ENCODE peak calls at places on chromosomes 4 and X, in ten cellular contexts. O is activated CD4-positive, CD25-positive, alpha-beta regulatory T cell; G is fibroblast of the conjunctiva; I is stimulated activated CD4-positive, alpha-beta T cell treated with anti-CD3 and anti-CD28 coated beads, Interleukin-4, amount 100 ng/mL, for 1 hour; A is NCI-H1092; S is HS-5; B is stimulated activated CD8-positive, alpha-beta memory T cell treated with anti-CD3 and anti-CD28 coated beads, Interleukin-2, amount 100 ng/mL, for 48 hours; X is H54; L is left ventricle myocardium inferior; T is T-cell. E is an unnamed sample.

GRCh38 chrX:130167040-130167439 is 1.4 kb upstream of the AIFM1 start:
- DNase-seq in L (no peak), I (no peak), A (no peak), X (no peak), T (no peak), G (no peak), B (no peak), O (no peak), S (no peak), E (no peak)

GRCh38 chrX:154349359-154349935 is 25.0 kb downstream of the FLNA start:
- DNase-seq in O (no peak), S (no peak), G (no peak), B (no peak), T (no peak), A (no peak), I (no peak), X (no peak), L (no peak), E (no peak)

GRCh38 chr4:2341261-2341841 is 77.1 kb downstream of the ZFYVE28 start:
- DNase-seq in T (no peak), G (no peak), I (no peak), L (no peak), X (no peak), S (no peak), O (no peak), A (no peak), B (no peak), E (peak)

GRCh38 chr4:82138376-82138775 is 235.4 kb downstream of the HNRNPD start:
- DNase-seq in T (no peak), B (no peak), X (no peak), I (no peak), G (no peak), A (no peak), L (no peak), O (no peak), S (no peak), E (no peak)

GRCh38 chr4:173450281-173450680 is 51.4 kb upstream of the SCRG1 start:
- DNase-seq in X (no peak), O (no peak), I (no peak), G (no peak), S (no peak), A (no peak), T (no peak), L (no peak), B (no peak), E (no peak)

GRCh38 chrX:131918839-131919238 is 104.3 kb upstream of the STK26 start:
- DNase-seq in T (no peak), B (no peak), I (no peak), A (no peak), X (no peak), O (no peak), L (no peak), G (no peak), S (no peak), E (no peak)

GRCh38 chrX:115499112-115499805 is 61.7 kb upstream of the PLS3 start:
- DNase-seq in T (no peak), B (no peak), X (no peak), G (no peak), L (no peak), O (no peak), A (no peak), I (no peak), S (no peak), E (no peak)

GRCh38 chr4:174214102-174214878 is 69.2 kb downstream of the FBXO8 start:
- DNase-seq in A (no peak), I (peak), B (no peak), L (no peak), G (no peak), O (no peak), T (no peak), X (no peak), S (no peak), E (no peak)

GRCh38 chrX:108173874-108174273 is 82.3 kb downstream of the ATG4A start:
- DNase-seq in O (no peak), I (no peak), S (no peak), G (no peak), L (no peak), T (no peak), B (no peak), X (no peak), A (no peak), E (no peak)

GRCh38 chrX:123745511-123745910 is 12.7 kb upstream of the THOC2 start:
- DNase-seq in O (no peak), T (no peak), I (no peak), B (no peak), S (no peak), G (no peak), L (no peak), X (no peak), A (no peak), E (no peak)

GRCh38 chr4:139214039-139214534 is 37.1 kb upstream of the ELF2 start:
- DNase-seq in A (no peak), T (no peak), L (peak), I (no peak), G (no peak), X (no peak), B (no peak), O (no peak), S (no peak), E (peak)

GRCh38 chr4:113953888-113954287 is 25.6 kb downstream of the ARSJ start:
- DNase-seq in L (no peak), S (no peak), X (no peak), G (no peak), I (no peak), A (no peak), B (no peak), O (no peak), T (no peak), E (no peak)

GRCh38 chr4:120544838-120545237 is 377.7 kb downstream of the PRDM5 start:
- DNase-seq in B (no peak), X (no peak), A (no peak), T (no peak), O (no peak), I (no peak), G (no peak), L (no peak), S (no peak), E (no peak)

GRCh38 chrX:12137982-12138365 is 299 bp upstream of the FRMPD4 start:
- DNase-seq in B (no peak), X (no peak), L (no peak), A (peak), T (no peak), I (no peak), S (no peak), O (no peak), G (no peak), E (no peak)

GRCh38 chr4:79964715-79965345 is 108.2 kb downstream of the ANTXR2 start:
- DNase-seq in T (no peak), G (no peak), I (no peak), L (no peak), B (no peak), X (no peak), A (no peak), S (no peak), O (no peak), E (no peak)

E was measured in heart left ventricle.